ENCODE peak calls at places on chromosome 11, in seven cellular contexts. Q is H9, M is cardiac fibroblast, V is WERI-Rb-1, Z is cardiac muscle cell, I is astrocyte of the spinal cord, B is thoracic aorta. E is an unnamed sample.
A peak's percentile ranks its signal among the peaks of the same experiment; 100 is the strongest.

GRCh38 chr11:105297463-105297862 is 157.9 kb upstream of the CARD18 start:
- DNase-seq in Q (no peak), M (peak; percentile 59), V (no peak), Z (no peak), I (peak; percentile 22), B (no peak), E (no peak)

GRCh38 chr11:12764187-12764914 is 90.1 kb downstream of the TEAD1 start:
- DNase-seq in Q (no peak), M (no peak), V (peak; percentile 44), Z (no peak), I (no peak), B (no peak), E (no peak)

GRCh38 chr11:38824573-38824972 is 2226.5 kb upstream of the RAG2 start:
- DNase-seq in Q (no peak), M (peak; percentile 49), V (no peak), Z (peak; percentile 9), I (no peak), B (no peak), E (no peak)

GRCh38 chr11:116793476-116794096 is 1.9 kb upstream of the APOA5 start:
- DNase-seq in Q (no peak), M (peak; percentile 45), V (no peak), Z (no peak), I (peak; percentile 24), B (no peak), E (no peak)

GRCh38 chr11:43268161-43268560 is 43.6 kb upstream of the API5 start:
- DNase-seq in Q (no peak), M (no peak), V (peak; percentile 55), Z (no peak), I (no peak), B (no peak), E (no peak)

GRCh38 chr11:58024601-58025091 is 965 bp downstream of the OR9Q1 start:
- DNase-seq in Q (no peak), M (peak; percentile 61), V (no peak), Z (peak; percentile 1), I (peak; percentile 52), B (peak; percentile 15), E (no peak)

GRCh38 chr11:35167451-35167954 is 28.5 kb downstream of the CD44 start:
- DNase-seq in Q (no peak), M (peak; percentile 63), V (no peak), Z (no peak), I (no peak), B (no peak), E (no peak)

GRCh38 chr11:122642971-122643370 is 12.6 kb upstream of the UBASH3B start:
- DNase-seq in Q (no peak), M (peak; percentile 65), V (no peak), Z (no peak), I (peak; percentile 39), B (no peak), E (no peak)

GRCh38 chr11:97751405-97751804 is 1269.3 kb upstream of the CNTN5 start:
- DNase-seq in Q (no peak), M (no peak), V (no peak), Z (no peak), I (no peak), B (no peak), E (no peak)

GRCh38 chr11:134429104-134429503 is 17.1 kb upstream of the B3GAT1 start:
- DNase-seq in Q (no peak), M (no peak), V (no peak), Z (no peak), I (no peak), B (no peak), E (no peak)

GRCh38 chr11:12246169-12246568 is 131.2 kb upstream of the PARVA start:
- DNase-seq in Q (no peak), M (no peak), V (no peak), Z (no peak), I (no peak), B (no peak), E (no peak)

GRCh38 chr11:125410091-125410490 is 86.0 kb downstream of the FEZ1 start:
- DNase-seq in Q (peak; percentile 90), M (peak; percentile 35), V (no peak), Z (no peak), I (no peak), B (no peak), E (no peak)

DNA sequence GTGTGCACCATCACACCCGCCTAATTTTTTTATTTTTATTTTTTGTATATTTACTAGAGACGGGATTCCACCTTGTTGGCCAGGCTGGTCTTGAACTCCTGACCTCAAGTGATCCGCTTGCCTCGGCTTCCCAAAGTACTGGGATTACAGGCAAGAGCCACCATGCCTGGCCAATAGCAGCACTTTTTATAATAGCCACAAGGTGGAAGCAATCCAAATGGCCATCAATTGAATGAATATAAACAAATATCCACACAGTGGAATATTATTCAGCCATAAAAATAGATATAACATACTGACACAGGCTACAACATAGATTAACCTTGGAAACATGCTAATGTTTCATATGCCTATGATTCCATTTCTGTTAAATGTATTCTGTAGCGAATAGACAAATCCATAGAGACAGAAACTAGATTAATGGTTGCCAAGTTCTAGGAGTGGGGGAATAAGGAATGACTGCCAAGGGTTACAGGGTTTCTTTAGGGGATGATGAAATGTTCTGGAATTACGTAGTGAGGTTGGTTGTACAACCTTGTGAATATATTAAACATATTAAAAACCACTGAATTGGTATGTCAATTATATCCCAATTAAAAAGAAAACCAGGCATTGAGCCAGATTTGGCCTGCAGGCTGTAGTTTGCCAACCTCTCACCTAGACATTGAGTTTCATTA is 4.8 kb downstream of the VPS51 start:
- DNase-seq in Q (no peak), M (no peak), V (no peak), Z (no peak), I (no peak), B (no peak), E (no peak)
- TF ChIP-seq CTCF in Q (peak; percentile 36), M (no peak), V (no peak), Z (peak; percentile 16), I (no peak), B (no peak), E (no peak)

GRCh38 chr11:72732329-72732728 is 19.9 kb downstream of the ARAP1 start:
- DNase-seq in Q (no peak), M (no peak), V (no peak), Z (no peak), I (no peak), B (no peak), E (no peak)
- TF ChIP-seq CTCF in Q (no peak), M (no peak), V (no peak), Z (no peak), I (no peak), B (no peak), E (no peak)

DNA sequence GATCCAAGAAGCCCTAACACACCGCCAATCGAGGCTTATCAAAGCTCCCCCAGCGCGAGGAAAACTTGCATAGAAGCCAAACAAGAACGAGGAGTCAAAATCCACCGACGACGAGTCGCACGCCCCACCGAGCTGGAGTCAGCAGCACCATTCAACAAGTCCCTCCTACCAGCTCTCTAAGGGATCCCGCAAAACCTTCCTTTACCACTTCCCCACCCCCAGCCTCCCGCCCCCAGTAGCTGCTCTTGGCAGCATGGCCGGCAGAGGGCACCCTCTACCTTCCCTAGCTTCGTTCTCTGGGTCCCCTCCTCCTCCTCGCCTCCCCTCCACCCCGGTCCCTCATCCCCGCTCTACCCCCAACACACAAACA is 1.4 kb downstream of the BDNF start:
- DNase-seq in Q (peak; percentile 95), M (peak; percentile 94), V (peak; percentile 85), Z (peak; percentile 88), I (peak; percentile 94), B (no peak), E (peak; percentile 78)
- TF ChIP-seq CTCF in Q (peak; percentile 88), M (peak; percentile 80), V (peak; percentile 83), Z (peak; percentile 69), I (peak; percentile 83), B (peak; percentile 73), E (peak; percentile 82)

DNA sequence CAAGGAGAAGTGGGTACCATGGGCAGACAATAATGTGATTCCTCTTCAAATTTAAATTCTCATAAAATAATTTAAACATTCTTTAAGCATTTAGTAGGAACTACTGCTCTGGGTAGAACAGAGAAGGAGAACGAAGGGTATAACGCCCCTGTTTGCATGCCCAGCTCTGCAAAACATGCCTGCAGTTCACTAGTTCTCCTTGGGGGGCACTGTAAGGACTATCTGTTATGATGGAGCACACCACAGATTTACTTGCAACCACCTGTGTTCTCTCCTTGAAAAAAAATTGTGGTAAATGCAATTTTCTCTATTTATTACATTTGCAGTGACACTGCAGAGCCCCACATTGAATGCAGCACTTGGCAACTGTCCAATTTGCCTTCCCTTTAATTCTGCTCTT is 100.3 kb downstream of the GUCY1A2 start:
- DNase-seq in Q (peak; percentile 43), M (peak; percentile 32), V (peak; percentile 40), Z (peak; percentile 9), I (no peak), B (no peak), E (peak; percentile 4)
- TF ChIP-seq CTCF in Q (peak; percentile 61), M (peak; percentile 52), V (peak; percentile 48), Z (peak; percentile 45), I (peak; percentile 54), B (no peak), E (peak; percentile 50)

DNA sequence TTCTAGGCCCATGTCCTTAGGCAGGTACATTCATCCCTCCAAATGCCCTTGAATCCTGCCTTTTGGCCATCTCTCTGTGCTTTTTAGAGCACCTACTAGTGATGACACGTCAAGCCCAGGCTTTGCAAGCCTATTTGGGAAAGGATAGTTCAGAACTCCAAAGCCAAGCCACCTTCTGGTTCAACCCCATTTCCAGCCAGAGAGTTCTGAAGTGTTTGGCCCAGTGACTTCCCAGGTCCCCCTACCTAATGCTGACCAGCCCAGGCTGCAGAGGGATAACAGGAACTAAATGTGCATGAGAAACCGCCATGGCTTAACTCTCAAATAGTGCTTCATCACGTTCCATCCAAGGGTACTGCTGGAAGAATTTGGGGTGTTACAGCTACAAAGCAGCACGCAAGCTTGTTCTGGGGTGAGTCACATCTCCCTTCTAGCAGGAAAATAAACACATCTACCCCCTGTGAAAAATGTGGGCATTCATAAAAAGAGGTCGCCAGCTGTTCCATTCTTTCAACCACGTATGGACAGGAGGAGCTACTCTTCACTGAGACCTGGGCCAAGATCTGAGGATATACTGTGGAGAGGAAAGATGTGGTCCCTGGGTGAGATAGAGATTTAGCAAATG is 2.0 kb upstream of the FXYD6 start:
- DNase-seq in Q (no peak), M (no peak), V (no peak), Z (no peak), I (no peak), B (no peak), E (no peak)
- TF ChIP-seq CTCF in Q (no peak), M (no peak), V (no peak), Z (no peak), I (no peak), B (no peak), E (no peak)